ENCODE peak calls at places on chromosomes 4 and X, in four cellular contexts. T is heart left ventricle, L is PC-3, U is fibroblast of lung. D is an unnamed sample.

GRCh38 chrX:20591246-20591645 is 324.5 kb upstream of the RPS6KA3 start:
- DNase-seq in L (no peak), U (no peak), T (no peak), D (no peak)

GRCh38 chr4:35511851-35512250 is 732.5 kb downstream of the ARAP2 start:
- DNase-seq in L (peak), U (no peak), T (no peak), D (peak)

GRCh38 chr4:25860586-25861421 is 2.0 kb downstream of the SEL1L3 start:
- DNase-seq in T (no peak), U (no peak), L (no peak), D (no peak)

GRCh38 chr4:76772498-76773106 is 125.3 kb downstream of the SOWAHB start:
- DNase-seq in L (peak), U (peak), T (no peak), D (no peak)

GRCh38 chr4:155766544-155766943 is 7.7 kb downstream of the GUCY1B1 start:
- DNase-seq in U (no peak), T (no peak), L (no peak), D (no peak)

GRCh38 chr4:7382634-7383014 is 52.1 kb downstream of the PSAPL1 start:
- DNase-seq in L (no peak), U (no peak), T (no peak), D (no peak)

GRCh38 chr4:123984881-123985280 is 588.3 kb downstream of the SPRY1 start:
- DNase-seq in L (no peak), U (no peak), T (peak), D (no peak)

GRCh38 chr4:163142246-163142645 is 24.4 kb downstream of the NAF1 start:
- DNase-seq in L (no peak), T (no peak), U (no peak), D (no peak)

GRCh38 chr4:150262611-150263010 is 184.4 kb downstream of the DCLK2 start:
- DNase-seq in U (no peak), L (no peak), T (no peak), D (no peak)

GRCh38 chrX:53882331-53882730 is 161.9 kb downstream of the PHF8 start:
- DNase-seq in L (peak), T (no peak), U (peak), D (no peak)

GRCh38 chr4:89303177-89303576 is 4.4 kb downstream of the GPRIN3 start:
- DNase-seq in U (no peak), T (peak), L (no peak), D (no peak)

GRCh38 chrX:21905209-21905735 is 35.2 kb upstream of the SMS start:
- DNase-seq in U (no peak), L (no peak), T (no peak), D (no peak)

GRCh38 chrX:85244411-85245210 is 820 bp downstream of the ZNF711 start:
- DNase-seq in L (no peak), T (no peak), U (peak), D (no peak)

GRCh38 chr4:102585329-102585728 is 84.2 kb downstream of the NFKB1 start:
- DNase-seq in L (no peak), U (no peak), T (no peak), D (peak)

GRCh38 chr4:100870940-100871772 is 353.3 kb upstream of the EMCN start:
- DNase-seq in L (no peak), T (no peak), U (no peak), D (peak)

GRCh38 chr4:54318904-54319303 is 89.8 kb downstream of the PDGFRA start:
- DNase-seq in T (no peak), U (peak), L (peak), D (no peak)

GRCh38 chr4:175419120-175419774 is 392.8 kb downstream of the GPM6A start:
- DNase-seq in U (peak), T (no peak), L (peak), D (no peak)

GRCh38 chr4:99979872-99980271 is 29.8 kb upstream of the H2AZ1 start:
- DNase-seq in U (peak), T (no peak), L (peak), D (no peak)

GRCh38 chrX:40080896-40081678 is 16.7 kb downstream of the BCOR start:
- DNase-seq in U (no peak), T (no peak), L (no peak), D (no peak)
- H3K27ac ChIP-seq in U (no peak), T (no peak), L (no peak), D (no peak)

GRCh38 chrX:12996934-12997435 is 22.1 kb downstream of the TMSB4X start:
- DNase-seq in T (no peak), U (no peak), L (no peak), D (no peak)
- H3K27ac ChIP-seq in T (no peak), U (no peak), L (no peak), D (no peak)

GRCh38 chrX:65671286-65671685 is 3.8 kb downstream of the MSN start:
- DNase-seq in T (no peak), L (no peak), U (no peak), D (no peak)
- H3K27ac ChIP-seq in T (peak), L (no peak), U (peak), D (peak)

GRCh38 chr4:153186046-153186728 is 18.1 kb upstream of the TRIM2 start:
- DNase-seq in L (no peak), T (no peak), U (no peak), D (no peak)
- H3K27ac ChIP-seq in L (no peak), T (no peak), U (no peak), D (no peak)

DNA sequence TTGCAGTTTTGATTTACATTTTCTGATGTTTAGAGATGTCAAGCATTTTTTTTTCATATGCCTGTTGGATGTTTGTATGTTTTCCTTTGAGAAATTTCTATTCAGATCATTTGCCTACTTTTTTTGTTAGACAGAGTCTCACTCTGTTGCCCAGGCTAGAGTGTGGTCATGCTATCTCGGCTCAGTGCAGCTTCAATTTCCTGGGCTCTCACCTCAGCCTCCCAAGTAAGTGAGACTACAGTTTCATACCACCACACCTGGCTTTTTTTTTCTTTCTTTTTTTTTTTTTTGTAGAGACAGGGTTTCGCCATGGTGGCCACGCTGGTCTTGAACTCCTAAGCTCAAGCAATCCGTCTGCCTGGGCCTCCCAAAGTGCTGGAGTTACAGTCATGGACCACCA is 291.7 kb downstream of the SLITRK2 start:
- DNase-seq in U (no peak), L (no peak), T (no peak), D (no peak)
- H3K27ac ChIP-seq in U (no peak), L (no peak), T (no peak), D (no peak)